ENCODE peak calls at places on chromosomes 6 and 20, in four cellular contexts. N is K562, U is HepG2, T is HCT116. P is an unnamed sample.
A peak's percentile ranks its signal among the peaks of the same experiment; 100 is the strongest.

GRCh38 chr6:56259682-56260081 is 12.3 kb upstream of the COL21A1 start:
- DNase-seq in N (no peak), U (no peak), T (no peak), P (no peak)

GRCh38 chr20:48912065-48912464 is 9.4 kb upstream of the ARFGEF2 start:
- DNase-seq in N (no peak), U (no peak), T (no peak), P (no peak)

GRCh38 chr20:58077282-58077681 is 151.2 kb downstream of the ANKRD60 start:
- DNase-seq in N (no peak), U (no peak), T (no peak), P (no peak)

GRCh38 chr6:31834367-31834703 is 6.8 kb downstream of the HSPA1B start:
- DNase-seq in N (peak; percentile 97), U (peak; percentile 92), T (peak; percentile 77), P (no peak)

GRCh38 chr20:57262244-57263126 is 4.0 kb downstream of the BMP7 start:
- DNase-seq in N (no peak), U (no peak), T (no peak), P (no peak)

GRCh38 chr20:15012551-15012950 is 675.1 kb upstream of the FLRT3 start:
- DNase-seq in N (no peak), U (no peak), T (no peak), P (no peak)

GRCh38 chr6:56510984-56511531 is 131.6 kb downstream of the DST start:
- DNase-seq in N (peak; percentile 46), U (peak; percentile 78), T (no peak), P (no peak)

GRCh38 chr20:6828794-6829423 is 61.4 kb downstream of the BMP2 start:
- DNase-seq in N (peak; percentile 13), U (peak; percentile 74), T (peak; percentile 21), P (peak; percentile 42)

GRCh38 chr6:84252140-84252539 is 24.7 kb upstream of the CEP162 start:
- DNase-seq in N (no peak), U (no peak), T (no peak), P (no peak)

GRCh38 chr6:3139090-3139903 is 18.0 kb downstream of the TUBB2A start:
- DNase-seq in N (no peak), U (peak; percentile 98), T (no peak), P (no peak)

GRCh38 chr6:82080767-82081166 is 166.8 kb downstream of the IBTK start:
- DNase-seq in N (no peak), U (no peak), T (no peak), P (no peak)

GRCh38 chr6:81787313-81788068 is 35.0 kb upstream of the TENT5A start:
- DNase-seq in N (no peak), U (peak; percentile 58), T (no peak), P (no peak)

GRCh38 chr20:10855031-10855430 is 181.2 kb upstream of the JAG1 start:
- DNase-seq in N (no peak), U (no peak), T (no peak), P (no peak)

GRCh38 chr6:35084041-35084491 is 57.1 kb downstream of the TCP11 start:
- DNase-seq in N (no peak), U (no peak), T (no peak), P (no peak)

GRCh38 chr6:36350082-36350481 is 13.4 kb upstream of the BNIP5 start:
- DNase-seq in N (no peak), U (no peak), T (no peak), P (no peak)

GRCh38 chr6:158322400-158322723 is 10.1 kb downstream of the TULP4 start:
- DNase-seq in N (no peak), U (no peak), T (no peak), P (no peak)

GRCh38 chr6:130535242-130535641 is 169.4 kb downstream of the TMEM200A start:
- DNase-seq in N (no peak), U (no peak), T (no peak), P (no peak)

GRCh38 chr6:45791600-45792168 is 224.0 kb downstream of the CLIC5 start:
- DNase-seq in N (no peak), U (no peak), T (no peak), P (no peak)

GRCh38 chr20:64161595-64162238 is 2.5 kb upstream of the MYT1 start:
- DNase-seq in N (peak; percentile 79), U (peak; percentile 68), T (no peak), P (no peak)

GRCh38 chr6:83708970-83709747 is at the start of gene SNAP91:
- DNase-seq in N (no peak), U (no peak), T (no peak), P (no peak)

GRCh38 chr6:133240511-133241087 is 558 bp upstream of the EYA4 start:
- DNase-seq in N (no peak), U (no peak), T (no peak), P (no peak)

GRCh38 chr20:63058696-63059335 is 52.1 kb upstream of the BHLHE23 start:
- DNase-seq in N (no peak), U (no peak), T (no peak), P (no peak)

GRCh38 chr6:162467679-162468078 is 259.9 kb downstream of the PRKN start:
- DNase-seq in N (no peak), U (no peak), T (no peak), P (no peak)

GRCh38 chr20:51528263-51529026 is 14.1 kb downstream of the NFATC2 start:
- DNase-seq in N (no peak), U (no peak), T (no peak), P (no peak)

GRCh38 chr6:97399208-97399607 is 116.2 kb upstream of the MMS22L start:
- DNase-seq in N (no peak), U (no peak), T (no peak), P (no peak)

GRCh38 chr6:97392735-97393134 is 109.7 kb upstream of the MMS22L start:
- DNase-seq in N (no peak), U (no peak), T (no peak), P (no peak)

GRCh38 chr6:97396880-97397279 is 113.9 kb upstream of the MMS22L start:
- DNase-seq in N (no peak), U (no peak), T (no peak), P (no peak)

GRCh38 chr6:97394160-97394748 is 111.2 kb upstream of the MMS22L start:
- DNase-seq in N (peak; percentile 59), U (peak; percentile 65), T (peak; percentile 64), P (peak; percentile 47)
- TF ChIP-seq TCF7L2 in N (no peak), U (no peak), T (no peak), P (no peak)

DNA sequence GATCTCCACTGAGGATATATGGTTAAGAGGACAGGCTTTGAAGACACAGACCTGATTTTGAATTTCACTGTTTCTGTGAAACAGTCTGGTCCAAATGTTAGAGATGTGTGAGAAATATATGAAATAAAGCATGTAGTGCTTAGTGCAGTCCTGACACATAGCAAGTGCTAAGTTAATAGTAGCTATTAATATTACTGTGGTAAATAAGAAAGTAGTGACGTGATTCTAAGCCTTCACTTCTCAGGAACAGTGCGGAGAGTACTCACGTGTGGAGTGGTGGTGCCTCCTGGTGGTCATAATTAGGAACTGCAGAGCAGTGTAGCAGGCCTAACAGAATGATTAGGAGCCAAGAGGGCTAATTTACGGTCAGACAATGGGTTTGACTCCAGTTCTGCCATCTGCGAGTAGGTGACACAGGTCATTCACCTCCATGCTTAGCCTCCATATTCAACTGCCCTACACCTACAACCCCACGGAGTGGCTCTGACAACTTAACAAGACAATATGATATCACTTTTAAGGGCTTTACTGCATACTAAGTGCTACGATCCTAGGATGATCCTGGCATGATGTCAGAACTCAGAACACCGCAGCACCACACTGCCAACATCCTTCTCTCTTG is 106.2 kb downstream of the JPH2 start:
- DNase-seq in N (peak; percentile 78), U (peak; percentile 79), T (peak; percentile 68), P (peak; percentile 78)
- TF ChIP-seq TCF7L2 in N (no peak), U (no peak), T (no peak), P (no peak)

GRCh38 chr6:11609324-11610071 is 71.9 kb downstream of the TMEM170B start:
- DNase-seq in N (no peak), U (no peak), T (no peak), P (no peak)
- TF ChIP-seq TCF7L2 in N (no peak), U (no peak), T (no peak), P (no peak)

GRCh38 chr20:35650632-35651031 is 14.1 kb downstream of the CPNE1 start:
- DNase-seq in N (no peak), U (no peak), T (no peak), P (no peak)
- TF ChIP-seq TCF7L2 in N (no peak), U (no peak), T (no peak), P (no peak)

GRCh38 chr6:24949020-24949569 is 13.3 kb upstream of the RIPOR2 start:
- DNase-seq in N (no peak), U (no peak), T (no peak), P (no peak)
- TF ChIP-seq TCF7L2 in N (no peak), U (no peak), T (no peak), P (no peak)

DNA sequence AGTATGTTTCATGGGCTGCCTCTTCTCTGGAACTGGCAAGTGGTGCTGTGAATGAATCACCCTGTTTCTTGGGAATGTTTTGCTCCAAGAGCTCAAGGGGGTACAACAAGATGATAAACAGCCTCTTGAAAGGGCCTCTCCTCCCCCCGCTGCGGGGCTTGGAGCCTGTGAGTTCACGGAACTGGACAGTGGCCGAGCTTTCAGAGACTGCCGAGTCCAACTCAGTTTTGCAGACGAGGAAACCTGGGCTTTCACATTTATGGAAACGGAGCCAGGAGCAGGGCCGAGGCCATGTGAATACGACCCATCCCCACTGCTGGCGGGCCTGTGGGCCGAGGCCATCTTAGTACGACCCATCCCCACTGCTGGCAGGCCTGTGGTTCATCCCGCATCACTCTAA is 18.2 kb upstream of the SRC start:
- DNase-seq in N (no peak), U (no peak), T (no peak), P (no peak)
- TF ChIP-seq TCF7L2 in N (no peak), U (no peak), T (no peak), P (no peak)

GRCh38 chr6:104710543-104711335 is 149.0 kb downstream of the HACE1 start:
- DNase-seq in N (no peak), U (no peak), T (no peak), P (no peak)

GRCh38 chr6:104714796-104715195 is 144.9 kb downstream of the HACE1 start:
- DNase-seq in N (no peak), U (no peak), T (no peak), P (no peak)

GRCh38 chr6:104713982-104714381 is 145.7 kb downstream of the HACE1 start:
- DNase-seq in N (no peak), U (no peak), T (no peak), P (no peak)

GRCh38 chr6:104705916-104706442 is 153.7 kb downstream of the HACE1 start:
- DNase-seq in N (no peak), U (no peak), T (no peak), P (no peak)

GRCh38 chr6:104711371-104711770 is 148.3 kb downstream of the HACE1 start:
- DNase-seq in N (no peak), U (peak; percentile 80), T (no peak), P (peak; percentile 2)
- TF ChIP-seq TCF7L2 in N (no peak), U (no peak), T (no peak), P (no peak)

DNA sequence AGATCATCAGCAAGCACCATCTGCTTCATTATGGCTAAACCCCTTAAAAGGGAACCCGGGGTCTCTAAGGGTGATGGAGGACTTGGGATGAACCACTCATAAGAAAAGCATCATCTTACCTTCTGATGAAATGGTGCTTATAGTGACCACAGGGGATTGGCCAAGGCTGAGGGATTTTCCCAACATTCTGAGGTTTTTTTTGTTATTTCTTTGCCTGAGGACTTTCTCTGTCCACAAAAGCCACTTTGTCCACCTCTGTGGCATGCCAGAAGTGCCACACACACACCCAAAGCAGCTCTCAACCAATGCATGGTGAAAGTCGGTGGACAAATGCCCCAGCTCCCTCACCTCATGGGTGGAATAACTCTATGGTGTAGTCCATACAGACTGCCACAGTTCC is 79.3 kb upstream of the TOP1 start:
- DNase-seq in N (no peak), U (no peak), T (no peak), P (no peak)
- TF ChIP-seq TCF7L2 in N (no peak), U (no peak), T (no peak), P (no peak)

P was measured in Panc1.